ENCODE peak calls at places on chromosome 2, in six cellular contexts. R is T-helper 2 cell, M is GM03348, J is naive B cell, G is lower leg skin, L is EH. U is an unnamed sample.

GRCh38 chr2:241799522-241800197 is 9.3 kb upstream of the NEU4 start:
- DNase-seq in R (no peak), M (peak), J (no peak), G (no peak), L (no peak), U (no peak)

GRCh38 chr2:191864623-191865521 is 18.0 kb upstream of the CAVIN2 start:
- DNase-seq in R (no peak), M (no peak), J (no peak), G (no peak), L (peak), U (peak)

GRCh38 chr2:2014251-2014761 is 270.0 kb upstream of the PXDN start:
- DNase-seq in R (no peak), M (no peak), J (no peak), G (peak), L (peak), U (peak)

GRCh38 chr2:232520489-232520888 is 301 bp downstream of the PRSS56 start:
- DNase-seq in R (no peak), M (no peak), J (no peak), G (no peak), L (no peak), U (no peak)

GRCh38 chr2:239385096-239386000 is 15.5 kb downstream of the HDAC4 start:
- DNase-seq in R (no peak), M (no peak), J (no peak), G (no peak), L (no peak), U (no peak)

GRCh38 chr2:148602918-148603561 is 41.5 kb upstream of the EPC2 start:
- DNase-seq in R (no peak), M (no peak), J (no peak), G (no peak), L (no peak), U (no peak)

GRCh38 chr2:75464348-75464946 is 96.3 kb downstream of the EVA1A start:
- DNase-seq in R (no peak), M (peak), J (no peak), G (no peak), L (peak), U (peak)

GRCh38 chr2:3299130-3299529 is 78.5 kb downstream of the EIPR1 start:
- DNase-seq in R (no peak), M (no peak), J (no peak), G (no peak), L (no peak), U (no peak)

GRCh38 chr2:227365833-227366232 is 13.3 kb downstream of the TM4SF20 start:
- DNase-seq in R (no peak), M (no peak), J (no peak), G (no peak), L (peak), U (peak)

GRCh38 chr2:207995887-207996286 is 29.4 kb downstream of the PLEKHM3 start:
- DNase-seq in R (no peak), M (no peak), J (no peak), G (no peak), L (peak), U (peak)

GRCh38 chr2:238706163-238706562 is 141.7 kb upstream of the TWIST2 start:
- DNase-seq in R (no peak), M (no peak), J (no peak), G (peak), L (no peak), U (no peak)